ENCODE peak calls at places on chromosomes 12 and 14, in six cellular contexts. U, T, C, O, K and Y are unnamed samples.

GRCh38 chr14:104806625-104807465 is 5.9 kb downstream of the ZBTB42 start:
- DNase-seq in U (no peak), T (no peak), C (no peak), O (no peak), K (no peak), Y (no peak)

GRCh38 chr12:117538032-117538690 is 176.7 kb upstream of the NOS1 start:
- DNase-seq in U (no peak), T (no peak), C (no peak), O (no peak), K (no peak), Y (no peak)

GRCh38 chr14:54839681-54840080 is 62.9 kb downstream of the GCH1 start:
- DNase-seq in U (no peak), T (no peak), C (no peak), O (peak; percentile 58), K (no peak), Y (no peak)

GRCh38 chr14:56120091-56120632 is 2.0 kb downstream of the PELI2 start:
- DNase-seq in U (no peak), T (no peak), C (no peak), O (no peak), K (no peak), Y (no peak)

GRCh38 chr14:57182760-57183503 is 85.8 kb downstream of the EXOC5 start:
- DNase-seq in U (peak; percentile 27), T (no peak), C (no peak), O (no peak), K (no peak), Y (no peak)

GRCh38 chr12:87953257-87953860 is 75.8 kb downstream of the C12orf50 start:
- DNase-seq in U (peak; percentile 36), T (no peak), C (no peak), O (no peak), K (no peak), Y (no peak)

GRCh38 chr12:52949413-52950331 is 754 bp downstream of the KRT18 start:
- DNase-seq in U (no peak), T (no peak), C (no peak), O (peak; percentile 80), K (no peak), Y (no peak)

GRCh38 chr12:47586952-47587669 is 118.7 kb downstream of the RPAP3 start:
- DNase-seq in U (no peak), T (no peak), C (no peak), O (no peak), K (no peak), Y (no peak)

GRCh38 chr14:91032250-91032649 is 28.2 kb downstream of the RPS6KA5 start:
- DNase-seq in U (no peak), T (no peak), C (no peak), O (no peak), K (no peak), Y (no peak)

GRCh38 chr12:18521461-18521860 is 216.4 kb downstream of the PLCZ1 start:
- DNase-seq in U (no peak), T (no peak), C (no peak), O (no peak), K (no peak), Y (no peak)

GRCh38 chr12:105933671-105934665 is 204.8 kb downstream of the NUAK1 start:
- DNase-seq in U (no peak), T (no peak), C (no peak), O (peak; percentile 35), K (no peak), Y (peak; percentile 23)

GRCh38 chr12:119804011-119804641 is 73.0 kb downstream of the CIT start:
- DNase-seq in U (peak; percentile 68), T (no peak), C (peak; percentile 74), O (peak; percentile 29), K (peak; percentile 51), Y (peak; percentile 66)

GRCh38 chr12:10243803-10244520 is 31.3 kb downstream of the GABARAPL1 start:
- DNase-seq in U (no peak), T (peak; percentile 3), C (no peak), O (no peak), K (no peak), Y (no peak)

GRCh38 chr14:59829469-59829868 is 41.1 kb downstream of the RTN1 start:
- DNase-seq in U (no peak), T (no peak), C (no peak), O (no peak), K (no peak), Y (no peak)

GRCh38 chr12:23084236-23084995 is 459.4 kb downstream of the ETNK1 start:
- DNase-seq in U (no peak), T (no peak), C (no peak), O (no peak), K (no peak), Y (no peak)

GRCh38 chr14:44960146-44960545 is 1.6 kb downstream of the KLHL28 start:
- DNase-seq in U (no peak), T (no peak), C (no peak), O (no peak), K (no peak), Y (no peak)

GRCh38 chr12:5665615-5666014 is 233.7 kb downstream of the NTF3 start:
- DNase-seq in U (no peak), T (no peak), C (no peak), O (no peak), K (no peak), Y (no peak)

GRCh38 chr12:43797561-43798217 is 8.4 kb downstream of the TWF1 start:
- DNase-seq in U (no peak), T (no peak), C (no peak), O (no peak), K (no peak), Y (no peak)

GRCh38 chr14:94914191-94914590 is 144.3 kb upstream of the GSC start:
- DNase-seq in U (no peak), T (no peak), C (no peak), O (no peak), K (no peak), Y (no peak)

GRCh38 chr14:106812788-106813476 is 1286.5 kb downstream of the TMEM121 start:
- DNase-seq in U (no peak), T (no peak), C (no peak), O (no peak), K (no peak), Y (no peak)
- H3K9me3 ChIP-seq in U (peaks cover 21% of the 10 kb centered on the region), T (no peaks in the 10 kb centered on the region), C (no peaks in the 10 kb centered on the region), O (peaks cover 5% of the 10 kb centered on the region), K (no peaks in the 10 kb centered on the region), Y (no peaks in the 10 kb centered on the region)

DNA sequence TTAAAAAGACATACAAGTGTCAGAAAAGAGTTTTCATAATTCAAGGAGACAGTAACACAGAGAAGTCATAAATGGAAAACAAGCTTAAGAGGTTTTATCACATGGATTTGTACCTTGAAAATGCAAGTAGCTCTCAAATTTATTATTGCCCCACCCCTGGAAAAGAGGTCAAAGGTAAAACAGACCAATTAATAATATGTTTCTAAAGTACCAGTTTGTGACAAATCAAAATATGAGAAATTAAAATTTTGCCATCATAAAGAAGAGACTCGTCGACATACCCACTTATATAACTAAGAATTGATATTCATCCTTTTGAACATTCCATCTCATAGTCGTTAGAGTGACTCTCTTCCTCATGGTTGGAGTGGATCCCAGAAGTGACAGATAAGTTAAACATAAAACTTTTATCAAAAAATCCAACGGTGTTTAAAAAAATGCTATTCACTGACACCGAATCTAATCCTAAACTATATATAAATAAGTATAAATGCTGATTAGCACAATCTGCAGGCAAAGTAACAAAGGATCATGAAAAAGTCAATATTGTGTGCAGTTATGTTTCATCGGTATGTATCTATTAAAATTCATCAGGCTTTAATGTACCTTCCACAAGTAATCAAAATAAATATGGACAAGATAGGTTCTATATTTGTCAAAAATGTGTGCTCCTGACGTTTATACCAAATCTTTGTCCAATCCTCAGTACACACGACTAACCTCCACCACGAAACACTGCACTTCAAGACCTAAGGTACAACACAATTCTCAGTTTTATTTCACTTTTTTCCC is 2.3 kb downstream of the CORO1C start:
- DNase-seq in U (no peak), T (no peak), C (no peak), O (no peak), K (no peak), Y (no peak)
- H3K27ac ChIP-seq in U (no peak overlapping the region), T (peak overlapping the region; percentile 80), C (peak overlapping the region; percentile 99), O (no peak overlapping the region), K (no peak overlapping the region), Y (no peak overlapping the region)

GRCh38 chr12:130685250-130685649 is 30.8 kb downstream of the RIMBP2 start:
- DNase-seq in U (no peak), T (no peak), C (no peak), O (no peak), K (no peak), Y (no peak)
- H3K9me3 ChIP-seq in U (peaks cover under 1% of the 10 kb centered on the region), T (no peaks in the 10 kb centered on the region), C (no peaks in the 10 kb centered on the region), O (peaks cover 2% of the 10 kb centered on the region), K (no peaks in the 10 kb centered on the region), Y (no peaks in the 10 kb centered on the region)

GRCh38 chr12:75471928-75472865 is 8.4 kb upstream of the GLIPR1 start:
- DNase-seq in U (no peak), T (no peak), C (no peak), O (no peak), K (no peak), Y (no peak)
- H3K27ac ChIP-seq in U (no peak overlapping the region), T (no peak overlapping the region), C (no peak overlapping the region), O (no peak overlapping the region), K (no peak overlapping the region), Y (no peak overlapping the region)

DNA sequence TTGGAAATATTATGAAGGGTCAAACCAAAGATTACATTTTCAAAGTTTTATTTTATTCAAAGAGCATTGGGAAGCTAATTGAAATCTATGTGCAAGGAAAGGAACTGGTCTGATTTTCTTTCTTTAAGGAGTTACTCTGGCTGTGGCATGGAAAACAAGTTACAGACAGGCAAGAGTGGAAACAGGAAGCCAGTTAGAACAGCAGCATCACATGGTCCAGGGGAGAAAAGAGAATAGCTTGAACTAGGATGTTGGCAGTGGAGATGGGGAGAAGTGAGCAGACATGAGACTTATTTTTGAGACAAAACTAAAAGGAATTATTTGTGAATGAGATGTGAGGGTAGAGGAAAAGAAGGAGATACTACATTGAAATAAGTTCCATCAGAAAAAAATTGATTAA is 3.4 kb downstream of the OR11G2 start:
- DNase-seq in U (no peak), T (no peak), C (no peak), O (no peak), K (no peak), Y (no peak)
- H3K9me3 ChIP-seq in U (peaks cover 24% of the 10 kb centered on the region), T (no peaks in the 10 kb centered on the region), C (no peaks in the 10 kb centered on the region), O (no peaks in the 10 kb centered on the region), K (no peaks in the 10 kb centered on the region), Y (no peaks in the 10 kb centered on the region)